ENCODE peak calls at places on chromosomes 11 and 22, in ten cellular contexts. J is NCI-H345; W is stimulated activated CD8-positive, alpha-beta memory T cell treated with anti-CD3 and anti-CD28 coated beads, Interleukin-7, amount 100 ng/mL, for 1 hour; X is GM12865; P is LoVo; M is cardiac fibroblast; L is A549; E is retina; A is non-pigmented ciliary epithelial cell; T is RCC 7860. D is an unnamed sample.

GRCh38 chr22:36277482-36278291 is 24.8 kb downstream of the APOL1 start:
- DNase-seq in E (peak), P (peak), A (no peak), M (peak), T (peak), X (peak), W (peak), J (peak), L (peak), D (no peak)

GRCh38 chr22:45344339-45344738 is 34.6 kb downstream of the FAM118A start:
- DNase-seq in A (no peak), P (no peak), J (no peak), W (no peak), X (no peak), L (peak), M (no peak), T (no peak), E (no peak), D (no peak)

GRCh38 chr22:45036154-45036553 is 26.3 kb upstream of the PHF21B start:
- DNase-seq in X (no peak), E (no peak), W (no peak), A (no peak), J (no peak), L (no peak), P (no peak), M (peak), T (no peak), D (no peak)

GRCh38 chr11:83070878-83071640 is 638 bp downstream of the RAB30 start:
- DNase-seq in J (peak), X (no peak), W (no peak), T (no peak), P (no peak), E (peak), A (no peak), L (peak), M (peak), D (peak)

GRCh38 chr22:29215012-29215860 is 9.5 kb downstream of the EMID1 start:
- DNase-seq in X (no peak), A (no peak), L (no peak), T (no peak), M (no peak), J (no peak), P (no peak), W (no peak), E (no peak), D (no peak)

GRCh38 chr22:29503811-29504372 is 23.9 kb downstream of the NEFH start:
- DNase-seq in P (no peak), E (no peak), T (peak), L (no peak), X (no peak), A (peak), M (peak), W (no peak), J (no peak), D (peak)

GRCh38 chr11:66880484-66881211 is 23.8 kb downstream of the LRFN4 start:
- DNase-seq in M (no peak), X (no peak), T (no peak), W (no peak), A (no peak), P (peak), L (no peak), E (no peak), J (peak), D (no peak)

GRCh38 chr11:121656333-121657090 is 203.7 kb upstream of the SORL1-AS1 start:
- DNase-seq in E (no peak), T (no peak), W (no peak), P (no peak), L (no peak), A (no peak), J (no peak), M (no peak), X (no peak), D (no peak)

GRCh38 chr11:86136542-86136941 is 67.7 kb upstream of the PICALM start:
- DNase-seq in X (no peak), J (no peak), L (no peak), P (no peak), M (no peak), E (no peak), W (no peak), A (no peak), T (no peak), D (no peak)